ENCODE peak calls at places on chromosomes 1 and 21, in ten cellular contexts. V is right atrium auricular region; X is T-helper 9 cell; B is effector CD4-positive, alpha-beta T cell; H is NCI-H1105; Z is CD4-positive, alpha-beta T cell; J is fibroblast of lung; W is GM06990; L is activated CD4-positive, alpha-beta T cell treated with anti-CD3 and anti-CD28 coated beads for 4 hours; G is activated CD4-positive, CD25-positive, alpha-beta regulatory T cell treated with anti-CD3 and anti-CD28 coated beads, Interleukin-2, amount 50 U/mL, for 72 hours. Y is an unnamed sample.

GRCh38 chr1:42385283-42385682 is 4.7 kb downstream of the RIMKLA start:
- DNase-seq in V (no peak), X (no peak), B (no peak), H (no peak), Z (no peak), J (peak; percentile 12), W (no peak), L (no peak), G (no peak), Y (no peak)

GRCh38 chr1:115373305-115373704 is 35.3 kb upstream of the NGF start:
- DNase-seq in V (no peak), X (no peak), B (no peak), H (no peak), Z (no peak), J (peak; percentile 64), W (no peak), L (no peak), G (no peak), Y (no peak)

GRCh38 chr1:212760126-212760823 is 31.3 kb downstream of the NSL1 start:
- DNase-seq in V (no peak), X (peak; percentile 21), B (peak; percentile 9), H (no peak), Z (peak; percentile 39), J (no peak), W (no peak), L (peak; percentile 64), G (no peak), Y (no peak)

GRCh38 chr1:208909011-208909410 is 664.8 kb upstream of the PLXNA2 start:
- DNase-seq in V (no peak), X (no peak), B (no peak), H (no peak), Z (no peak), J (no peak), W (no peak), L (no peak), G (no peak), Y (no peak)

GRCh38 chr21:33828083-33828482 is 87.5 kb downstream of the ATP5PO start:
- DNase-seq in V (no peak), X (no peak), B (no peak), H (no peak), Z (no peak), J (no peak), W (no peak), L (no peak), G (no peak), Y (no peak)

GRCh38 chr1:40120128-40120527 is 23.1 kb upstream of the PPT1 start:
- DNase-seq in V (no peak), X (no peak), B (no peak), H (no peak), Z (no peak), J (no peak), W (no peak), L (no peak), G (no peak), Y (no peak)

GRCh38 chr1:228867951-228868730 is 132.9 kb downstream of the RHOU start:
- DNase-seq in V (no peak), X (no peak), B (no peak), H (peak; percentile 80), Z (no peak), J (no peak), W (no peak), L (no peak), G (no peak), Y (no peak)

GRCh38 chr1:47181955-47182680 is 7.7 kb downstream of the PDZK1IP1 start:
- DNase-seq in V (no peak), X (no peak), B (no peak), H (no peak), Z (no peak), J (peak; percentile 36), W (no peak), L (no peak), G (no peak), Y (peak; percentile 29)

GRCh38 chr1:47196622-47197021 is 6.8 kb upstream of the PDZK1IP1 start:
- DNase-seq in V (no peak), X (no peak), B (no peak), H (no peak), Z (no peak), J (no peak), W (no peak), L (no peak), G (no peak), Y (no peak)

GRCh38 chr1:153587314-153587713 is 21.7 kb upstream of the S100A2 start:
- DNase-seq in V (no peak), X (no peak), B (no peak), H (no peak), Z (no peak), J (no peak), W (no peak), L (no peak), G (no peak), Y (no peak)

GRCh38 chr1:34763142-34763781 is 3.7 kb downstream of the GJB4 start:
- DNase-seq in V (no peak), X (no peak), B (no peak), H (no peak), Z (no peak), J (no peak), W (no peak), L (no peak), G (no peak), Y (no peak)

GRCh38 chr1:200724064-200724463 is 14.6 kb upstream of the CAMSAP2 start:
- DNase-seq in V (no peak), X (no peak), B (no peak), H (no peak), Z (no peak), J (no peak), W (no peak), L (no peak), G (no peak), Y (no peak)

GRCh38 chr1:109535971-109536491 is 3.6 kb upstream of the GPR61 start:
- DNase-seq in V (peak; percentile 61), X (no peak), B (no peak), H (peak; percentile 31), Z (no peak), J (no peak), W (no peak), L (no peak), G (no peak), Y (no peak)

GRCh38 chr1:90709535-90709934 is 7.6 kb downstream of the BARHL2 start:
- DNase-seq in V (no peak), X (no peak), B (no peak), H (no peak), Z (no peak), J (no peak), W (no peak), L (no peak), G (no peak), Y (no peak)

GRCh38 chr1:98321191-98321590 is 340.3 kb upstream of the SNX7 start:
- DNase-seq in V (no peak), X (no peak), B (no peak), H (no peak), Z (no peak), J (no peak), W (no peak), L (no peak), G (no peak), Y (no peak)

GRCh38 chr1:109133815-109134214 is 19.9 kb downstream of the ELAPOR1 start:
- DNase-seq in V (peak; percentile 67), X (no peak), B (no peak), H (peak; percentile 23), Z (no peak), J (no peak), W (peak; percentile 27), L (no peak), G (no peak), Y (no peak)

GRCh38 chr21:25733859-25734653 is 648 bp downstream of the ATP5PF start:
- DNase-seq in V (no peak), X (no peak), B (peak; percentile 10), H (no peak), Z (no peak), J (peak; percentile 39), W (no peak), L (peak; percentile 54), G (no peak), Y (no peak)

GRCh38 chr21:27061783-27062182 is 94.9 kb upstream of the ADAMTS5 start:
- DNase-seq in V (no peak), X (no peak), B (no peak), H (no peak), Z (no peak), J (no peak), W (no peak), L (no peak), G (no peak), Y (no peak)

GRCh38 chr1:165717918-165718515 is 19.7 kb upstream of the ALDH9A1 start:
- DNase-seq in V (no peak), X (no peak), B (peak; percentile 5), H (peak; percentile 41), Z (no peak), J (peak; percentile 78), W (peak; percentile 12), L (no peak), G (no peak), Y (no peak)

GRCh38 chr1:156894001-156894400 is 483 bp downstream of the PEAR1 start:
- DNase-seq in V (no peak), X (no peak), B (no peak), H (no peak), Z (no peak), J (no peak), W (no peak), L (no peak), G (no peak), Y (no peak)